ENCODE peak calls at places on chromosomes 13 and 19, in nine cellular contexts. One of them, this sample, is unnamed.

GRCh38 chr13:98504371-98504963 is 72.4 kb downstream of the STK24 start:
- DNase-seq in AG08395: no peak
- DNase-seq in GM12864: no peak
- DNase-seq in endothelial cell of umbilical vein: no peak
- DNase-seq in OCI-M1: peak
- DNase-seq in HTR-8/SVneo: no peak
- DNase-seq in EL: no peak
- DNase-seq in GM03348: no peak
- DNase-seq in GM12891: no peak
- DNase-seq in this sample: no peak

GRCh38 chr13:36124236-36124822 is 6.9 kb downstream of the DCLK1 start:
- DNase-seq in AG08395: peak
- DNase-seq in GM12864: no peak
- DNase-seq in endothelial cell of umbilical vein: peak
- DNase-seq in OCI-M1: no peak
- DNase-seq in HTR-8/SVneo: no peak
- DNase-seq in EL: peak
- DNase-seq in GM03348: peak
- DNase-seq in GM12891: no peak
- DNase-seq in this sample: no peak

GRCh38 chr13:39025433-39025839 is 12.5 kb downstream of the PROSER1 start:
- DNase-seq in AG08395: no peak
- DNase-seq in GM12864: no peak
- DNase-seq in endothelial cell of umbilical vein: no peak
- DNase-seq in OCI-M1: no peak
- DNase-seq in HTR-8/SVneo: no peak
- DNase-seq in EL: no peak
- DNase-seq in GM03348: no peak
- DNase-seq in GM12891: no peak
- DNase-seq in this sample: no peak

GRCh38 chr19:13195678-13196077 is 45.5 kb downstream of the IER2 start:
- DNase-seq in AG08395: no peak
- DNase-seq in GM12864: peak
- DNase-seq in endothelial cell of umbilical vein: no peak
- DNase-seq in OCI-M1: peak
- DNase-seq in HTR-8/SVneo: no peak
- DNase-seq in EL: no peak
- DNase-seq in GM03348: no peak
- DNase-seq in GM12891: peak
- DNase-seq in this sample: no peak

GRCh38 chr19:40803857-40804782 is 5.1 kb downstream of the EGLN2 start:
- DNase-seq in AG08395: no peak
- DNase-seq in GM12864: peak
- DNase-seq in endothelial cell of umbilical vein: no peak
- DNase-seq in OCI-M1: no peak
- DNase-seq in HTR-8/SVneo: no peak
- DNase-seq in EL: no peak
- DNase-seq in GM03348: no peak
- DNase-seq in GM12891: peak
- DNase-seq in this sample: no peak

GRCh38 chr19:52665047-52665446 is 26.9 kb upstream of the ZNF83 start:
- DNase-seq in AG08395: no peak
- DNase-seq in GM12864: no peak
- DNase-seq in endothelial cell of umbilical vein: no peak
- DNase-seq in OCI-M1: no peak
- DNase-seq in HTR-8/SVneo: no peak
- DNase-seq in EL: no peak
- DNase-seq in GM03348: no peak
- DNase-seq in GM12891: no peak
- DNase-seq in this sample: no peak

GRCh38 chr13:106291006-106291405 is 244.5 kb downstream of the EFNB2 start:
- DNase-seq in AG08395: peak
- DNase-seq in GM12864: no peak
- DNase-seq in endothelial cell of umbilical vein: peak
- DNase-seq in OCI-M1: no peak
- DNase-seq in HTR-8/SVneo: peak
- DNase-seq in EL: peak
- DNase-seq in GM03348: peak
- DNase-seq in GM12891: no peak
- DNase-seq in this sample: no peak

GRCh38 chr19:10510301-10510802 is 6.9 kb downstream of the S1PR5 start:
- DNase-seq in AG08395: peak
- DNase-seq in GM12864: no peak
- DNase-seq in endothelial cell of umbilical vein: no peak
- DNase-seq in OCI-M1: peak
- DNase-seq in HTR-8/SVneo: peak
- DNase-seq in EL: no peak
- DNase-seq in GM03348: peak
- DNase-seq in GM12891: peak
- DNase-seq in this sample: no peak

GRCh38 chr13:51780099-51780498 is 23.9 kb downstream of the DHRS12 start:
- DNase-seq in AG08395: no peak
- DNase-seq in GM12864: no peak
- DNase-seq in endothelial cell of umbilical vein: no peak
- DNase-seq in OCI-M1: no peak
- DNase-seq in HTR-8/SVneo: no peak
- DNase-seq in EL: no peak
- DNase-seq in GM03348: no peak
- DNase-seq in GM12891: no peak
- DNase-seq in this sample: no peak

GRCh38 chr13:104809483-104809882 is 1726.0 kb downstream of the EFNB2 start:
- DNase-seq in AG08395: no peak
- DNase-seq in GM12864: no peak
- DNase-seq in endothelial cell of umbilical vein: no peak
- DNase-seq in OCI-M1: peak
- DNase-seq in HTR-8/SVneo: no peak
- DNase-seq in EL: peak
- DNase-seq in GM03348: no peak
- DNase-seq in GM12891: no peak
- DNase-seq in this sample: peak

GRCh38 chr13:52695856-52696255 is 43.2 kb downstream of the SUGT1 start:
- DNase-seq in AG08395: peak
- DNase-seq in GM12864: no peak
- DNase-seq in endothelial cell of umbilical vein: no peak
- DNase-seq in OCI-M1: peak
- DNase-seq in HTR-8/SVneo: no peak
- DNase-seq in EL: peak
- DNase-seq in GM03348: peak
- DNase-seq in GM12891: no peak
- DNase-seq in this sample: peak

GRCh38 chr19:3248728-3249315 is 24.4 kb downstream of the CELF5 start:
- DNase-seq in AG08395: no peak
- DNase-seq in GM12864: no peak
- DNase-seq in endothelial cell of umbilical vein: no peak
- DNase-seq in OCI-M1: no peak
- DNase-seq in HTR-8/SVneo: no peak
- DNase-seq in EL: no peak
- DNase-seq in GM03348: no peak
- DNase-seq in GM12891: no peak
- DNase-seq in this sample: no peak

GRCh38 chr13:33228645-33229445 is 56.7 kb downstream of the STARD13 start:
- DNase-seq in AG08395: peak
- DNase-seq in GM12864: peak
- DNase-seq in endothelial cell of umbilical vein: peak
- DNase-seq in OCI-M1: peak
- DNase-seq in HTR-8/SVneo: no peak
- DNase-seq in EL: peak
- DNase-seq in GM03348: peak
- DNase-seq in GM12891: no peak
- DNase-seq in this sample: no peak

GRCh38 chr13:112781881-112782361 is 92.1 kb downstream of the ATP11A start:
- DNase-seq in AG08395: no peak
- DNase-seq in GM12864: no peak
- DNase-seq in endothelial cell of umbilical vein: peak
- DNase-seq in OCI-M1: no peak
- DNase-seq in HTR-8/SVneo: no peak
- DNase-seq in EL: no peak
- DNase-seq in GM03348: no peak
- DNase-seq in GM12891: no peak
- DNase-seq in this sample: no peak

GRCh38 chr19:51891193-51891747 is 3.5 kb upstream of the ZNF577 start:
- DNase-seq in AG08395: no peak
- DNase-seq in GM12864: no peak
- DNase-seq in endothelial cell of umbilical vein: no peak
- DNase-seq in OCI-M1: no peak
- DNase-seq in HTR-8/SVneo: no peak
- DNase-seq in EL: no peak
- DNase-seq in GM03348: no peak
- DNase-seq in GM12891: no peak
- DNase-seq in this sample: no peak

GRCh38 chr19:31444931-31445330 is 95.7 kb upstream of the TSHZ3 start:
- DNase-seq in AG08395: no peak
- DNase-seq in GM12864: no peak
- DNase-seq in endothelial cell of umbilical vein: no peak
- DNase-seq in OCI-M1: no peak
- DNase-seq in HTR-8/SVneo: no peak
- DNase-seq in EL: no peak
- DNase-seq in GM03348: no peak
- DNase-seq in GM12891: no peak
- DNase-seq in this sample: no peak

GRCh38 chr19:18670313-18670712 is 13.2 kb upstream of the CRTC1 start:
- DNase-seq in AG08395: no peak
- DNase-seq in GM12864: no peak
- DNase-seq in endothelial cell of umbilical vein: no peak
- DNase-seq in OCI-M1: no peak
- DNase-seq in HTR-8/SVneo: no peak
- DNase-seq in EL: no peak
- DNase-seq in GM03348: no peak
- DNase-seq in GM12891: no peak
- DNase-seq in this sample: no peak

GRCh38 chr13:94968040-94968756 is 255.9 kb upstream of the SOX21 start:
- DNase-seq in AG08395: peak
- DNase-seq in GM12864: no peak
- DNase-seq in endothelial cell of umbilical vein: peak
- DNase-seq in OCI-M1: no peak
- DNase-seq in HTR-8/SVneo: no peak
- DNase-seq in EL: peak
- DNase-seq in GM03348: peak
- DNase-seq in GM12891: no peak
- DNase-seq in this sample: no peak

GRCh38 chr13:20482275-20482761 is 43.3 kb downstream of the CRYL1 start:
- DNase-seq in AG08395: no peak
- DNase-seq in GM12864: no peak
- DNase-seq in endothelial cell of umbilical vein: no peak
- DNase-seq in OCI-M1: no peak
- DNase-seq in HTR-8/SVneo: no peak
- DNase-seq in EL: no peak
- DNase-seq in GM03348: no peak
- DNase-seq in GM12891: no peak
- DNase-seq in this sample: no peak

GRCh38 chr19:10516671-10517286 is 468 bp downstream of the S1PR5 start:
- DNase-seq in AG08395: no peak
- DNase-seq in GM12864: no peak
- DNase-seq in endothelial cell of umbilical vein: no peak
- DNase-seq in OCI-M1: no peak
- DNase-seq in HTR-8/SVneo: peak
- DNase-seq in EL: peak
- DNase-seq in GM03348: peak
- DNase-seq in GM12891: no peak
- DNase-seq in this sample: no peak

GRCh38 chr13:35764359-35765015 is 288.0 kb upstream of the MAB21L1 start:
- DNase-seq in AG08395: peak
- DNase-seq in GM12864: no peak
- DNase-seq in endothelial cell of umbilical vein: no peak
- DNase-seq in OCI-M1: peak
- DNase-seq in HTR-8/SVneo: no peak
- DNase-seq in EL: peak
- DNase-seq in GM03348: peak
- DNase-seq in GM12891: no peak
- DNase-seq in this sample: no peak

GRCh38 chr19:3366104-3366760 is at the start of gene NFIC:
- DNase-seq in AG08395: peak
- DNase-seq in GM12864: no peak
- DNase-seq in endothelial cell of umbilical vein: peak
- DNase-seq in OCI-M1: peak
- DNase-seq in HTR-8/SVneo: peak
- DNase-seq in EL: peak
- DNase-seq in GM03348: peak
- DNase-seq in GM12891: no peak
- DNase-seq in this sample: no peak

GRCh38 chr19:35135389-35135909 is 590 bp upstream of the LGI4 start:
- DNase-seq in AG08395: peak
- DNase-seq in GM12864: no peak
- DNase-seq in endothelial cell of umbilical vein: peak
- DNase-seq in OCI-M1: peak
- DNase-seq in HTR-8/SVneo: peak
- DNase-seq in EL: peak
- DNase-seq in GM03348: peak
- DNase-seq in GM12891: peak
- DNase-seq in this sample: no peak

GRCh38 chr13:80527400-80527799 is 186.5 kb upstream of the SPRY2 start:
- DNase-seq in AG08395: no peak
- DNase-seq in GM12864: no peak
- DNase-seq in endothelial cell of umbilical vein: peak
- DNase-seq in OCI-M1: no peak
- DNase-seq in HTR-8/SVneo: no peak
- DNase-seq in EL: no peak
- DNase-seq in GM03348: no peak
- DNase-seq in GM12891: no peak
- DNase-seq in this sample: no peak

GRCh38 chr13:61874970-61875579 is 459.4 kb upstream of the PCDH20 start:
- DNase-seq in AG08395: no peak
- DNase-seq in GM12864: no peak
- DNase-seq in endothelial cell of umbilical vein: no peak
- DNase-seq in OCI-M1: peak
- DNase-seq in HTR-8/SVneo: no peak
- DNase-seq in EL: no peak
- DNase-seq in GM03348: no peak
- DNase-seq in GM12891: no peak
- DNase-seq in this sample: no peak

GRCh38 chr19:436413-436950 is 24.4 kb downstream of the SHC2 start:
- DNase-seq in AG08395: no peak
- DNase-seq in GM12864: no peak
- DNase-seq in endothelial cell of umbilical vein: no peak
- DNase-seq in OCI-M1: no peak
- DNase-seq in HTR-8/SVneo: no peak
- DNase-seq in EL: no peak
- DNase-seq in GM03348: no peak
- DNase-seq in GM12891: no peak
- DNase-seq in this sample: no peak

GRCh38 chr13:25493930-25494707 is 122.3 kb downstream of the ATP8A2 start:
- DNase-seq in AG08395: no peak
- DNase-seq in GM12864: no peak
- DNase-seq in endothelial cell of umbilical vein: no peak
- DNase-seq in OCI-M1: no peak
- DNase-seq in HTR-8/SVneo: no peak
- DNase-seq in EL: no peak
- DNase-seq in GM03348: no peak
- DNase-seq in GM12891: no peak
- DNase-seq in this sample: no peak

GRCh38 chr13:21018220-21018619 is 43.2 kb downstream of the LATS2 start:
- DNase-seq in AG08395: no peak
- DNase-seq in GM12864: no peak
- DNase-seq in endothelial cell of umbilical vein: no peak
- DNase-seq in OCI-M1: no peak
- DNase-seq in HTR-8/SVneo: no peak
- DNase-seq in EL: no peak
- DNase-seq in GM03348: no peak
- DNase-seq in GM12891: no peak
- DNase-seq in this sample: no peak

GRCh38 chr13:111251646-111252448 is 68.6 kb upstream of the TEX29 start:
- DNase-seq in AG08395: no peak
- DNase-seq in GM12864: no peak
- DNase-seq in endothelial cell of umbilical vein: peak
- DNase-seq in OCI-M1: no peak
- DNase-seq in HTR-8/SVneo: no peak
- DNase-seq in EL: peak
- DNase-seq in GM03348: no peak
- DNase-seq in GM12891: no peak
- DNase-seq in this sample: no peak

GRCh38 chr13:43425234-43425633 is 361.5 kb downstream of the ENOX1 start:
- DNase-seq in AG08395: no peak
- DNase-seq in GM12864: no peak
- DNase-seq in endothelial cell of umbilical vein: no peak
- DNase-seq in OCI-M1: no peak
- DNase-seq in HTR-8/SVneo: no peak
- DNase-seq in EL: no peak
- DNase-seq in GM03348: no peak
- DNase-seq in GM12891: no peak
- DNase-seq in this sample: no peak

GRCh38 chr13:23987331-23987730 is 90.0 kb upstream of the C1QTNF9B start:
- DNase-seq in AG08395: peak
- DNase-seq in GM12864: no peak
- DNase-seq in endothelial cell of umbilical vein: no peak
- DNase-seq in OCI-M1: no peak
- DNase-seq in HTR-8/SVneo: no peak
- DNase-seq in EL: peak
- DNase-seq in GM03348: no peak
- DNase-seq in GM12891: no peak
- DNase-seq in this sample: no peak

This sample was measured in SIG-M5.